ENCODE peak calls at places on chromosome 1, in seven cellular contexts. T, L, B, R, C, E and Z are unnamed samples.

GRCh38 chr1:156295391-156295947 is at the start of gene GLMP:
- DNase-seq in T (peak; percentile 90), L (peak; percentile 49), B (peak; percentile 66), R (peak; percentile 64), C (peak; percentile 64), E (peak; percentile 56), Z (peak; percentile 83)

GRCh38 chr1:53771648-53772047 is 32.7 kb upstream of the GLIS1 start:
- DNase-seq in T (no peak), L (no peak), B (no peak), R (peak; percentile 81), C (no peak), E (no peak), Z (no peak)

GRCh38 chr1:153597206-153597605 is 15.7 kb downstream of the S100A16 start:
- DNase-seq in T (peak; percentile 29), L (no peak), B (peak; percentile 28), R (peak; percentile 86), C (no peak), E (no peak), Z (no peak)

GRCh38 chr1:9004731-9005708 is 21.2 kb downstream of the SLC2A7 start:
- DNase-seq in T (peak; percentile 90), L (peak; percentile 75), B (peak; percentile 85), R (peak; percentile 87), C (peak; percentile 77), E (peak; percentile 59), Z (no peak)

GRCh38 chr1:198411240-198411639 is 129.2 kb downstream of the ATP6V1G3 start:
- DNase-seq in T (no peak), L (no peak), B (no peak), R (no peak), C (no peak), E (no peak), Z (no peak)

GRCh38 chr1:156589546-156589945 is 2.0 kb upstream of the NAXE start:
- DNase-seq in T (no peak), L (no peak), B (peak; percentile 85), R (no peak), C (no peak), E (no peak), Z (no peak)

GRCh38 chr1:172252925-172253324 is 167.6 kb upstream of the C1orf105 start:
- DNase-seq in T (no peak), L (no peak), B (no peak), R (no peak), C (no peak), E (no peak), Z (no peak)

GRCh38 chr1:198888379-198888778 is 249.5 kb downstream of the PTPRC start:
- DNase-seq in T (no peak), L (no peak), B (no peak), R (no peak), C (no peak), E (no peak), Z (no peak)

GRCh38 chr1:23810818-23811420 is 10.4 kb upstream of the GALE start:
- DNase-seq in T (peak; percentile 84), L (no peak), B (peak; percentile 52), R (peak; percentile 16), C (no peak), E (no peak), Z (no peak)

GRCh38 chr1:198171667-198172294 is 15.0 kb downstream of the NEK7 start:
- DNase-seq in T (no peak), L (no peak), B (no peak), R (no peak), C (no peak), E (no peak), Z (no peak)

GRCh38 chr1:19596065-19596718 is 47.9 kb upstream of the NBL1 start:
- DNase-seq in T (no peak), L (no peak), B (no peak), R (peak; percentile 28), C (peak; percentile 15), E (no peak), Z (no peak)

GRCh38 chr1:45177452-45177851 is 29.0 kb downstream of the ZSWIM5 start:
- DNase-seq in T (no peak), L (no peak), B (no peak), R (peak; percentile 1), C (no peak), E (no peak), Z (no peak)

GRCh38 chr1:157217486-157217885 is 79.3 kb upstream of the ETV3 start:
- DNase-seq in T (no peak), L (no peak), B (no peak), R (no peak), C (no peak), E (no peak), Z (no peak)

GRCh38 chr1:26923711-26924110 is 2.2 kb downstream of the NUDC start:
- DNase-seq in T (no peak), L (no peak), B (peak; percentile 70), R (peak; percentile 52), C (no peak), E (no peak), Z (no peak)

GRCh38 chr1:160116277-160117147 is 953 bp downstream of the ATP1A2 start:
- DNase-seq in T (no peak), L (no peak), B (no peak), R (peak; percentile 44), C (no peak), E (peak; percentile 89), Z (no peak)

GRCh38 chr1:40449684-40450490 is at the start of gene ZFP69B:
- DNase-seq in T (peak; percentile 97), L (peak; percentile 71), B (peak; percentile 94), R (peak; percentile 92), C (peak; percentile 85), E (peak; percentile 69), Z (peak; percentile 91)
- TF ChIP-seq POLR2A in T (no peak), L (peak; percentile 23), B (peak; percentile 64), R (peak; percentile 73), C (peak; percentile 78), E (peak; percentile 36), Z (no peak)

GRCh38 chr1:228876187-228876586 is 140.9 kb downstream of the RHOU start:
- DNase-seq in T (peak; percentile 49), L (no peak), B (no peak), R (no peak), C (no peak), E (no peak), Z (no peak)
- H3K27ac ChIP-seq in T (no peak overlapping the region), L (no peak overlapping the region), B (no peak overlapping the region), R (no peak overlapping the region), C (no peak overlapping the region), E (no peak overlapping the region), Z (no peak overlapping the region)

GRCh38 chr1:30487042-30487441 is 236.3 kb downstream of the MATN1 start:
- DNase-seq in T (no peak), L (no peak), B (no peak), R (no peak), C (no peak), E (no peak), Z (no peak)

GRCh38 chr1:30488324-30488913 is 235.0 kb downstream of the MATN1 start:
- DNase-seq in T (no peak), L (no peak), B (no peak), R (no peak), C (no peak), E (no peak), Z (no peak)

GRCh38 chr1:30485072-30485471 is 238.3 kb downstream of the MATN1 start:
- DNase-seq in T (no peak), L (no peak), B (no peak), R (no peak), C (no peak), E (no peak), Z (no peak)

GRCh38 chr1:30479576-30479975 is 243.8 kb downstream of the MATN1 start:
- DNase-seq in T (no peak), L (no peak), B (no peak), R (no peak), C (no peak), E (no peak), Z (peak; percentile 14)

DNA sequence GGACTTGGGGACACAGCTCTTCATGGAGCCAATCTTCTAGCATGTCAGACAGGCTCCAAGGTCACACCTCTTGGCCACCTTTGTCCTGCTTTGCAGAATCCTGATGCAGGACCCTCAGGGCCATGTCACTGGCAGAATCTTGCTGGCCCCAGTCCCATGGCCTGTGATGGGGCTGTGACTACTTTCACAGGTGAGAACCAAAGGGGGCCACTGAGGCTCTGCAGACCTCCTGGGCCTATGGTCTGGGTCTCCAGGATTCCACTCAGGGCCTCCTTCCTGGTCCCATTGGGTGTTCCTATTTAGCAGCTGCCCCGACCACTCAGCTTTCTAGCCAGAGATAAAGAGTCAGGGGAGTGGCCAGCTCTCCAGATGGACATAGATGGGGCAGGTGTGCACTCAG is 238.7 kb downstream of the MATN1 start:
- DNase-seq in T (no peak), L (no peak), B (no peak), R (no peak), C (no peak), E (no peak), Z (peak; percentile 30)
- H3K9me3 ChIP-seq in T (peaks cover 29% of the 10 kb centered on the region), L (no peaks in the 10 kb centered on the region), B (no peaks in the 10 kb centered on the region), R (peaks cover 32% of the 10 kb centered on the region), C (no peaks in the 10 kb centered on the region), E (peaks cover 6% of the 10 kb centered on the region), Z (peaks cover 19% of the 10 kb centered on the region)

DNA sequence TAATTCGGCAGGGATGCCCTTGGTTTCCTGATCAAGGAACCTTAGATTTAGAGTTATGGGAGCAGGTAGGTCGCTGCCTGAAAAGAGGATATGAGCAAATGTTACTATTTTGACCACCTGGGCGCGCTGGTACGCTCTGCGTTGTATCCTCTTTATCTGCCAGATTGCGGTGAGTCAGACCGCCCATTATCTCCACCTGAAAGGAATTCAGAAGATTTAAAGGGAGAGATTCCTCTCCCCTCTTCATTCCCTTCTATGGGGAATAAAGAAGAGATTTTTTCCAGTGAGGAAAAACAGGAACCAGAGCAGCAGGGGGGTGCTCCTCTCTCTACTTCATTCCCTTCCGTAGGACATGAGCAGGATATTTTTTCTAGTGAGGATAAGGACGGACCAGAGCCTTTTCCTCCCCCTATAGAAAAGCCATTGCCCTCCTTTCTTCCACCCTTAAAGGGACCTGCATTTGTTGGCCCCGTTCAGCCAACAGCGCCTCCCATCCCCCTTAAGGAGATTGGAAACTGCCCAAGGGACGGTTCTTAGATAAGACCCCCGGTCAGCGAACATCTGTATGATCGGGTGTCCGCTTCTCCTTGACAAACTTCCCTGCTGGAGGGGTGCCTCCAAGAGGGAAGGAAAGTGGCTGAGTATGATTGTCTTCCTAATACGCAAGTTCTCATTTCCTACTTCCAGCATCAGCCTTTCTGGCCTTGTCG is 34.1 kb downstream of the CLCA1 start:
- DNase-seq in T (no peak), L (no peak), B (peak; percentile 18), R (no peak), C (no peak), E (no peak), Z (no peak)
- TF ChIP-seq POLR2A in T (no peak), L (no peak), B (no peak), R (no peak), C (no peak), E (no peak), Z (no peak)